ENCODE peak calls at places on chromosome 13, in eight cellular contexts. One of them, this sample, is unnamed.

GRCh38 chr13:111167290-111167689 is 52.2 kb downstream of the ARHGEF7 start:
- DNase-seq in IMR-90: no peak
- DNase-seq in testis: no peak
- DNase-seq in NCI-H1105: no peak
- DNase-seq in activated CD8-positive, alpha-beta T cell treated with anti-CD3 and anti-CD28 coated beads, Interleukin-2, amount 10 ng/mL, durations not matched to agents 7 days and 5 days: no peak
- DNase-seq in ELR: no peak
- DNase-seq in GM04504: no peak
- DNase-seq in stimulated activated CD8-positive, alpha-beta memory T cell treated with anti-CD3 and anti-CD28 coated beads, Interleukin-2, amount 100 ng/mL, for 48 hours: no peak
- DNase-seq in this sample: no peak

GRCh38 chr13:79710376-79710775 is 229.4 kb downstream of the NDFIP2 start:
- DNase-seq in IMR-90: no peak
- DNase-seq in testis: no peak
- DNase-seq in NCI-H1105: no peak
- DNase-seq in activated CD8-positive, alpha-beta T cell treated with anti-CD3 and anti-CD28 coated beads, Interleukin-2, amount 10 ng/mL, durations not matched to agents 7 days and 5 days: no peak
- DNase-seq in ELR: peak; percentile 75
- DNase-seq in GM04504: no peak
- DNase-seq in stimulated activated CD8-positive, alpha-beta memory T cell treated with anti-CD3 and anti-CD28 coated beads, Interleukin-2, amount 100 ng/mL, for 48 hours: no peak
- DNase-seq in this sample: no peak

GRCh38 chr13:103187621-103188020 is 121.4 kb upstream of the SLC10A2 start:
- DNase-seq in IMR-90: no peak
- DNase-seq in testis: no peak
- DNase-seq in NCI-H1105: no peak
- DNase-seq in activated CD8-positive, alpha-beta T cell treated with anti-CD3 and anti-CD28 coated beads, Interleukin-2, amount 10 ng/mL, durations not matched to agents 7 days and 5 days: no peak
- DNase-seq in ELR: no peak
- DNase-seq in GM04504: no peak
- DNase-seq in stimulated activated CD8-positive, alpha-beta memory T cell treated with anti-CD3 and anti-CD28 coated beads, Interleukin-2, amount 100 ng/mL, for 48 hours: no peak
- DNase-seq in this sample: peak; percentile 33

GRCh38 chr13:43196171-43196611 is 172.8 kb downstream of the DNAJC15 start:
- DNase-seq in IMR-90: peak; percentile 8
- DNase-seq in testis: peak; percentile 57
- DNase-seq in NCI-H1105: no peak
- DNase-seq in activated CD8-positive, alpha-beta T cell treated with anti-CD3 and anti-CD28 coated beads, Interleukin-2, amount 10 ng/mL, durations not matched to agents 7 days and 5 days: no peak
- DNase-seq in ELR: no peak
- DNase-seq in GM04504: peak; percentile 6
- DNase-seq in stimulated activated CD8-positive, alpha-beta memory T cell treated with anti-CD3 and anti-CD28 coated beads, Interleukin-2, amount 100 ng/mL, for 48 hours: no peak
- DNase-seq in this sample: peak; percentile 93

GRCh38 chr13:71870036-71870435 is 3.0 kb upstream of the DACH1 start:
- DNase-seq in IMR-90: no peak
- DNase-seq in testis: no peak
- DNase-seq in NCI-H1105: no peak
- DNase-seq in activated CD8-positive, alpha-beta T cell treated with anti-CD3 and anti-CD28 coated beads, Interleukin-2, amount 10 ng/mL, durations not matched to agents 7 days and 5 days: no peak
- DNase-seq in ELR: no peak
- DNase-seq in GM04504: no peak
- DNase-seq in stimulated activated CD8-positive, alpha-beta memory T cell treated with anti-CD3 and anti-CD28 coated beads, Interleukin-2, amount 100 ng/mL, for 48 hours: no peak
- DNase-seq in this sample: no peak

GRCh38 chr13:105990256-105990958 is 545.1 kb downstream of the EFNB2 start:
- DNase-seq in IMR-90: peak; percentile 74
- DNase-seq in testis: no peak
- DNase-seq in NCI-H1105: no peak
- DNase-seq in activated CD8-positive, alpha-beta T cell treated with anti-CD3 and anti-CD28 coated beads, Interleukin-2, amount 10 ng/mL, durations not matched to agents 7 days and 5 days: no peak
- DNase-seq in ELR: peak; percentile 78
- DNase-seq in GM04504: no peak
- DNase-seq in stimulated activated CD8-positive, alpha-beta memory T cell treated with anti-CD3 and anti-CD28 coated beads, Interleukin-2, amount 100 ng/mL, for 48 hours: no peak
- DNase-seq in this sample: no peak

GRCh38 chr13:40682449-40683240 is 16.2 kb upstream of the FOXO1 start:
- DNase-seq in IMR-90: peak; percentile 35
- DNase-seq in testis: no peak
- DNase-seq in NCI-H1105: peak; percentile 13
- DNase-seq in activated CD8-positive, alpha-beta T cell treated with anti-CD3 and anti-CD28 coated beads, Interleukin-2, amount 10 ng/mL, durations not matched to agents 7 days and 5 days: no peak
- DNase-seq in ELR: peak; percentile 73
- DNase-seq in GM04504: no peak
- DNase-seq in stimulated activated CD8-positive, alpha-beta memory T cell treated with anti-CD3 and anti-CD28 coated beads, Interleukin-2, amount 100 ng/mL, for 48 hours: no peak
- DNase-seq in this sample: no peak

GRCh38 chr13:54536112-54536511 is 1507.5 kb downstream of the OLFM4 start:
- DNase-seq in IMR-90: no peak
- DNase-seq in testis: no peak
- DNase-seq in NCI-H1105: no peak
- DNase-seq in activated CD8-positive, alpha-beta T cell treated with anti-CD3 and anti-CD28 coated beads, Interleukin-2, amount 10 ng/mL, durations not matched to agents 7 days and 5 days: no peak
- DNase-seq in ELR: peak; percentile 0
- DNase-seq in GM04504: no peak
- DNase-seq in stimulated activated CD8-positive, alpha-beta memory T cell treated with anti-CD3 and anti-CD28 coated beads, Interleukin-2, amount 100 ng/mL, for 48 hours: no peak
- DNase-seq in this sample: peak; percentile 12

GRCh38 chr13:23599083-23599925 is 29.1 kb downstream of the TNFRSF19 start:
- DNase-seq in IMR-90: no peak
- DNase-seq in testis: no peak
- DNase-seq in NCI-H1105: no peak
- DNase-seq in activated CD8-positive, alpha-beta T cell treated with anti-CD3 and anti-CD28 coated beads, Interleukin-2, amount 10 ng/mL, durations not matched to agents 7 days and 5 days: no peak
- DNase-seq in ELR: peak; percentile 49
- DNase-seq in GM04504: no peak
- DNase-seq in stimulated activated CD8-positive, alpha-beta memory T cell treated with anti-CD3 and anti-CD28 coated beads, Interleukin-2, amount 100 ng/mL, for 48 hours: no peak
- DNase-seq in this sample: no peak

GRCh38 chr13:31499274-31499673 is 240.1 kb upstream of the RXFP2 start:
- DNase-seq in IMR-90: no peak
- DNase-seq in testis: no peak
- DNase-seq in NCI-H1105: no peak
- DNase-seq in activated CD8-positive, alpha-beta T cell treated with anti-CD3 and anti-CD28 coated beads, Interleukin-2, amount 10 ng/mL, durations not matched to agents 7 days and 5 days: no peak
- DNase-seq in ELR: no peak
- DNase-seq in GM04504: no peak
- DNase-seq in stimulated activated CD8-positive, alpha-beta memory T cell treated with anti-CD3 and anti-CD28 coated beads, Interleukin-2, amount 100 ng/mL, for 48 hours: no peak
- DNase-seq in this sample: no peak

GRCh38 chr13:111909501-111909900 is 157.4 kb upstream of the SOX1 start:
- DNase-seq in IMR-90: no peak
- DNase-seq in testis: no peak
- DNase-seq in NCI-H1105: no peak
- DNase-seq in activated CD8-positive, alpha-beta T cell treated with anti-CD3 and anti-CD28 coated beads, Interleukin-2, amount 10 ng/mL, durations not matched to agents 7 days and 5 days: no peak
- DNase-seq in ELR: no peak
- DNase-seq in GM04504: no peak
- DNase-seq in stimulated activated CD8-positive, alpha-beta memory T cell treated with anti-CD3 and anti-CD28 coated beads, Interleukin-2, amount 100 ng/mL, for 48 hours: no peak
- DNase-seq in this sample: no peak

GRCh38 chr13:29676535-29676934 is 81.0 kb upstream of the SLC7A1 start:
- DNase-seq in IMR-90: peak; percentile 29
- DNase-seq in testis: no peak
- DNase-seq in NCI-H1105: no peak
- DNase-seq in activated CD8-positive, alpha-beta T cell treated with anti-CD3 and anti-CD28 coated beads, Interleukin-2, amount 10 ng/mL, durations not matched to agents 7 days and 5 days: no peak
- DNase-seq in ELR: peak; percentile 72
- DNase-seq in GM04504: peak; percentile 49
- DNase-seq in stimulated activated CD8-positive, alpha-beta memory T cell treated with anti-CD3 and anti-CD28 coated beads, Interleukin-2, amount 100 ng/mL, for 48 hours: no peak
- DNase-seq in this sample: no peak

GRCh38 chr13:99686944-99687382 is 185.7 kb downstream of the TM9SF2 start:
- DNase-seq in IMR-90: no peak
- DNase-seq in testis: no peak
- DNase-seq in NCI-H1105: no peak
- DNase-seq in activated CD8-positive, alpha-beta T cell treated with anti-CD3 and anti-CD28 coated beads, Interleukin-2, amount 10 ng/mL, durations not matched to agents 7 days and 5 days: no peak
- DNase-seq in ELR: no peak
- DNase-seq in GM04504: no peak
- DNase-seq in stimulated activated CD8-positive, alpha-beta memory T cell treated with anti-CD3 and anti-CD28 coated beads, Interleukin-2, amount 100 ng/mL, for 48 hours: no peak
- DNase-seq in this sample: peak; percentile 61

GRCh38 chr13:75312884-75313520 is 169.0 kb downstream of the TBC1D4 start:
- DNase-seq in IMR-90: no peak
- DNase-seq in testis: no peak
- DNase-seq in NCI-H1105: no peak
- DNase-seq in activated CD8-positive, alpha-beta T cell treated with anti-CD3 and anti-CD28 coated beads, Interleukin-2, amount 10 ng/mL, durations not matched to agents 7 days and 5 days: peak; percentile 77
- DNase-seq in ELR: no peak
- DNase-seq in GM04504: no peak
- DNase-seq in stimulated activated CD8-positive, alpha-beta memory T cell treated with anti-CD3 and anti-CD28 coated beads, Interleukin-2, amount 100 ng/mL, for 48 hours: peak; percentile 33
- DNase-seq in this sample: no peak

This sample was measured in G401.